ENCODE peak calls at places on chromosomes 11 and 22, in eight cellular contexts. L is A549, D is H1, O is thyroid gland, J is HCT116, Y is vagina, B is IMR-90, U is transverse colon. Z is an unnamed sample.
A peak's percentile ranks its signal among the peaks of the same experiment; 100 is the strongest.

GRCh38 chr22:38347944-38348750 is 30.9 kb upstream of the CSNK1E start:
- DNase-seq in O (no peak), J (no peak), U (peak; percentile 32), D (no peak), B (peak; percentile 29), L (no peak), Y (peak; percentile 96), Z (peak; percentile 46)

GRCh38 chr11:28849053-28849452 is 740.9 kb downstream of the METTL15 start:
- DNase-seq in O (no peak), J (no peak), Y (no peak), L (no peak), D (no peak), B (no peak), U (no peak), Z (no peak)

GRCh38 chr22:42673898-42674390 is 24.8 kb upstream of the CYB5R3 start:
- DNase-seq in L (no peak), Y (no peak), B (no peak), J (no peak), D (no peak), O (no peak), U (no peak), Z (no peak)

GRCh38 chr11:110091995-110092576 is 1.1 kb upstream of the ZC3H12C start:
- DNase-seq in D (no peak), Y (no peak), J (peak; percentile 3), L (no peak), B (no peak), U (no peak), O (no peak), Z (no peak)

GRCh38 chr11:75264356-75264755 is 23.8 kb downstream of the TPBGL start:
- DNase-seq in L (no peak), J (no peak), Y (no peak), U (peak; percentile 0), D (no peak), B (no peak), O (no peak), Z (peak; percentile 52)

GRCh38 chr11:14329702-14330101 is 29.3 kb downstream of the RRAS2 start:
- DNase-seq in L (no peak), Y (no peak), U (no peak), D (no peak), J (no peak), B (no peak), O (no peak), Z (no peak)

GRCh38 chr11:104432526-104432925 is 268.6 kb upstream of the PDGFD start:
- DNase-seq in L (no peak), B (no peak), U (no peak), Y (no peak), D (no peak), J (peak; percentile 6), O (no peak), Z (no peak)

GRCh38 chr11:57210731-57211335 is 26.2 kb downstream of the APLNR start:
- DNase-seq in D (no peak), O (no peak), Y (no peak), J (no peak), B (no peak), L (no peak), U (no peak), Z (peak; percentile 86)

GRCh38 chr11:102287963-102288744 is 29.1 kb upstream of the BIRC3 start:
- DNase-seq in D (no peak), J (peak; percentile 69), L (peak; percentile 66), B (peak; percentile 82), Y (no peak), U (peak; percentile 37), O (peak; percentile 33), Z (no peak)

GRCh38 chr11:128022007-128022368 is 565.4 kb downstream of the ETS1 start:
- DNase-seq in Y (no peak), U (no peak), D (no peak), J (no peak), L (no peak), O (no peak), B (peak; percentile 81), Z (no peak)

GRCh38 chr11:94500181-94500580 is 6.4 kb downstream of the ANKRD49 start:
- DNase-seq in Y (no peak), O (no peak), L (no peak), D (no peak), B (no peak), U (no peak), J (no peak), Z (no peak)

GRCh38 chr11:126669416-126669815 is 313.9 kb downstream of the ST3GAL4 start:
- DNase-seq in B (peak; percentile 74), L (no peak), O (no peak), U (no peak), D (no peak), J (no peak), Y (no peak), Z (no peak)

DNA sequence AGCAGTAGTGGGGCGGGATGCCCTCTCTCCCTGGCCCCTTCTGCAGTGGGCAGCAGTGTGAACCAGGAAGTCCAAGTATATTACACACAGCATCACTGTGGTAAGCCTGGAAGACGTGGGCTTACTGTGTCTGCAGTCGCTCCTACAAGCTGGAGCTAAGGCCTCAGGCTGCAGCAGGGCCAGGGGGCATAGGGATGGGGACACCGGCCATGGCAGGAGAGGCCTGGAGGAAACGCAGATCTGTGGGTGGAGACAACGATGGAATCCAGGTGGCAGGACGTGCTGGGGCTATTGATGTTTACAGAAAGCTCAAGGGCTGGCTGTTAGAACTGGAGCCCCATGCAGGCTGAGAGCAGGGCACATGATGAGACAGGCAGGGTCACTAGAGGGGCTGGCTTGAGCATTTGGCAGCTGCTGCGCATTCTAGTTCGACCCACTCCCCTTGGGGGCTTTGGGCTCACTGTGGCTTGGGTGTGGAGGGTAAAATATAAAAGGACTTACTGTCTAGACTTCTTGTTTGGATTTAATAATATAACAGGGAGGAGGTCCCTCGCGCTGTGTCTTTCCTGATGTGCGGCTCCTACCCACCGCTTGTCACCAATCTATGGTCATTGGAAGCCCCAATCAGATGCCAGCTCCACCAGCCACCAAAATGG is 539.5 kb downstream of the TBC1D22A start:
- DNase-seq in B (no peak), Y (peak; percentile 64), D (no peak), J (no peak), L (no peak), U (no peak), O (no peak), Z (no peak)
- H3K9me3 ChIP-seq in B (peaks cover 4% of the 10 kb centered on the region), Y (no peaks in the 10 kb centered on the region), D (peaks cover 74% of the 10 kb centered on the region), J (no peaks in the 10 kb centered on the region), L (no peaks in the 10 kb centered on the region), U (no peaks in the 10 kb centered on the region), O (no peaks in the 10 kb centered on the region), Z (no peaks in the 10 kb centered on the region)

GRCh38 chr11:114439229-114440120 is at the start of gene REXO2:
- DNase-seq in B (peak; percentile 93), O (peak; percentile 97), L (peak; percentile 80), D (peak; percentile 81), Y (no peak), U (peak; percentile 97), J (peak; percentile 89), Z (peak; percentile 98)
- TF ChIP-seq POLR2A in B (peak; percentile 58), O (no peak), L (peak; percentile 41), D (peak; percentile 72), Y (no peak), U (peak; percentile 71), J (peak; percentile 56), Z (no peak)

GRCh38 chr22:50656122-50657070 is 16.2 kb upstream of the SHANK3 start:
- DNase-seq in J (no peak), O (peak; percentile 20), L (peak; percentile 46), D (no peak), B (peak; percentile 61), Y (no peak), U (no peak), Z (peak; percentile 83)

GRCh38 chr22:50660306-50660705 is 12.3 kb upstream of the SHANK3 start:
- DNase-seq in B (no peak), Y (no peak), U (no peak), D (no peak), J (no peak), O (no peak), L (no peak), Z (no peak)

GRCh38 chr22:50657925-50658324 is 14.7 kb upstream of the SHANK3 start:
- DNase-seq in D (no peak), J (no peak), L (no peak), B (peak; percentile 5), O (no peak), Y (no peak), U (no peak), Z (no peak)
- H3K27ac ChIP-seq in D (no peak overlapping the region), J (no peak overlapping the region), L (no peak overlapping the region), B (no peak overlapping the region), O (peak overlapping the region; percentile 65), Y (no peak overlapping the region), U (no peak overlapping the region), Z (peak overlapping the region; percentile 77)

GRCh38 chr22:16699336-16699735 is 106.7 kb upstream of the CCT8L2 start:
- DNase-seq in D (no peak), J (no peak), O (no peak), Y (no peak), U (no peak), L (no peak), B (no peak), Z (no peak)

DNA sequence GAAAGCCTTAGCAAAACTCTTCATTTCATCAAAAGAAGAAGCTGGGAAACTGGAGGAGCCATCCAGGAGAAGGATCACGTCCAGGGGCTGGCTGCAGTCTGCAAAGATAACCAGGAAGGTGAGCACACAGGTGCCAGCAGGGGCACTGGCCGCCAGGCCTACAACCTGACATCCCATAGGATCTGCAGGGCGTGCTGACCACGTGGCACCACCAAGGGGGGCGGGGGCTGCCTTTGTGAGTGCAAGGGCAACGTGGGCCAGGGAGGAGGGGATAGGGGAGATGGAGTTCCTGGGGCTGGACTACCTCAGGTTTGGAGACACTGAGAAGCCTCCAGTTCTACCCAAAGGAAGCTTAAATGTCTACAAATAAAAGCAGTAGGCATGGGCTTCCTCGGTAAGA is 102.7 kb upstream of the CCT8L2 start:
- DNase-seq in L (no peak), Y (no peak), U (no peak), J (no peak), B (no peak), O (no peak), D (no peak), Z (no peak)
- H3K9me3 ChIP-seq in L (no peaks in the 10 kb centered on the region), Y (no peaks in the 10 kb centered on the region), U (no peaks in the 10 kb centered on the region), J (no peaks in the 10 kb centered on the region), B (peaks cover 14% of the 10 kb centered on the region), O (no peaks in the 10 kb centered on the region), D (peaks cover 28% of the 10 kb centered on the region), Z (no peaks in the 10 kb centered on the region)

GRCh38 chr22:37228106-37229011 is 15.7 kb downstream of the RAC2 start:
- DNase-seq in O (no peak), B (peak; percentile 27), L (no peak), D (no peak), U (peak; percentile 41), J (peak; percentile 37), Y (no peak), Z (peak; percentile 88)
- TF ChIP-seq POLR2A in O (no peak), B (no peak), L (no peak), D (no peak), U (no peak), J (no peak), Y (no peak), Z (no peak)

GRCh38 chr22:49958961-49959781 is 1.4 kb upstream of the PIM3 start:
- DNase-seq in L (no peak), Y (no peak), J (no peak), D (no peak), O (peak; percentile 6), B (no peak), U (peak; percentile 26), Z (peak; percentile 82)
- H3K27ac ChIP-seq in L (peak overlapping the region; percentile 96), Y (peak overlapping the region; percentile 89), J (peak overlapping the region; percentile 95), D (no peak overlapping the region), O (peak overlapping the region; percentile 97), B (peak overlapping the region; percentile 71), U (peak overlapping the region; percentile 93), Z (peak overlapping the region; percentile 97)

Z was measured in spleen.